ENCODE peak calls at places on chromosome 20, in eight cellular contexts. G is HFF-Myc, O is cardiac fibroblast, M is fibroblast of mammary gland, X is AG10803, A is foreskin fibroblast, Y is nephron progenitor cell, R is pancreas. C is an unnamed sample.
A peak's percentile ranks its signal among the peaks of the same experiment; 100 is the strongest.

GRCh38 chr20:42483694-42484303 is 705.9 kb downstream of the PTPRT start:
- DNase-seq in X (no peak), G (no peak), A (no peak), Y (peak; percentile 53), R (peak; percentile 57), O (no peak), M (no peak), C (peak; percentile 74)

GRCh38 chr20:63738687-63739128 is 868 bp upstream of the SLC2A4RG start:
- DNase-seq in A (peak; percentile 51), Y (peak; percentile 75), X (peak; percentile 12), M (peak; percentile 25), G (no peak), O (peak; percentile 25), R (peak; percentile 90), C (peak; percentile 80)

GRCh38 chr20:61608275-61609085 is 356.4 kb downstream of the CDH4 start:
- DNase-seq in A (peak; percentile 18), M (peak; percentile 22), Y (peak; percentile 85), O (peak; percentile 3), R (no peak), G (no peak), X (no peak), C (no peak)

GRCh38 chr20:58623579-58624473 is 27.3 kb upstream of the STX16 start:
- DNase-seq in R (no peak), M (peak; percentile 94), O (peak; percentile 96), Y (no peak), X (peak; percentile 87), G (peak; percentile 85), A (peak; percentile 97), C (no peak)

GRCh38 chr20:41142914-41143313 is 5.6 kb downstream of the PLCG1 start:
- DNase-seq in O (no peak), X (no peak), A (no peak), R (no peak), G (no peak), M (no peak), Y (no peak), C (no peak)

GRCh38 chr20:49187330-49188100 is 619 bp downstream of the STAU1 start:
- DNase-seq in Y (no peak), R (peak; percentile 65), M (no peak), X (no peak), G (no peak), O (no peak), A (peak; percentile 45), C (no peak)

GRCh38 chr20:11522359-11522758 is 395.3 kb upstream of the BTBD3 start:
- DNase-seq in O (no peak), A (no peak), G (no peak), R (no peak), Y (no peak), M (no peak), X (peak; percentile 40), C (no peak)

GRCh38 chr20:59748555-59749292 is 144.4 kb downstream of the PHACTR3 start:
- DNase-seq in Y (no peak), O (peak; percentile 3), A (peak; percentile 38), X (peak; percentile 99), R (no peak), M (peak; percentile 60), G (no peak), C (no peak)

GRCh38 chr20:9228774-9229450 is 160.0 kb downstream of the PLCB4 start:
- DNase-seq in A (peak; percentile 40), R (no peak), X (peak; percentile 61), M (no peak), Y (no peak), O (no peak), G (no peak), C (no peak)

GRCh38 chr20:55116598-55116997 is 641.2 kb downstream of the DOK5 start:
- DNase-seq in M (no peak), A (no peak), R (no peak), X (no peak), Y (no peak), G (no peak), O (no peak), C (no peak)

GRCh38 chr20:44017905-44018683 is 103.4 kb downstream of the TOX2 start:
- DNase-seq in O (peak; percentile 89), G (peak; percentile 78), X (peak; percentile 79), Y (no peak), M (peak; percentile 87), A (peak; percentile 95), R (peak; percentile 56), C (no peak)

GRCh38 chr20:10469599-10469998 is 34.5 kb downstream of the SLX4IP start:
- DNase-seq in X (peak; percentile 88), O (peak; percentile 95), M (peak; percentile 92), Y (peak; percentile 14), G (peak; percentile 67), A (peak; percentile 87), R (no peak), C (no peak)

GRCh38 chr20:23631981-23632710 is 5.6 kb downstream of the CST3 start:
- DNase-seq in G (no peak), X (no peak), R (no peak), M (no peak), A (no peak), O (no peak), Y (no peak), C (no peak)

GRCh38 chr20:43936805-43937204 is 22.2 kb downstream of the TOX2 start:
- DNase-seq in Y (no peak), A (no peak), X (no peak), M (no peak), R (no peak), G (no peak), O (no peak), C (no peak)

GRCh38 chr20:13510837-13511488 is 127.8 kb downstream of the TASP1 start:
- DNase-seq in X (peak; percentile 85), G (no peak), O (no peak), R (no peak), M (peak; percentile 78), A (no peak), Y (no peak), C (no peak)

GRCh38 chr20:51966296-51966971 is 164.1 kb upstream of the SALL4 start:
- DNase-seq in R (peak; percentile 30), Y (peak; percentile 44), O (peak; percentile 85), A (peak; percentile 78), M (peak; percentile 78), X (peak; percentile 68), G (peak; percentile 61), C (no peak)

GRCh38 chr20:36215778-36216177 is 20.5 kb upstream of the AAR2 start:
- DNase-seq in O (no peak), R (no peak), M (no peak), A (no peak), Y (no peak), G (no peak), X (no peak), C (no peak)

GRCh38 chr20:36217226-36217625 is 19.1 kb upstream of the AAR2 start:
- DNase-seq in O (no peak), G (no peak), R (no peak), M (no peak), Y (no peak), A (no peak), X (no peak), C (no peak)

GRCh38 chr20:36213362-36213761 is 22.9 kb upstream of the AAR2 start:
- DNase-seq in G (no peak), R (no peak), A (no peak), X (no peak), M (no peak), O (no peak), Y (no peak), C (no peak)

GRCh38 chr20:36216314-36217025 is 19.8 kb upstream of the AAR2 start:
- DNase-seq in M (no peak), O (no peak), X (no peak), G (no peak), Y (no peak), R (no peak), A (no peak), C (no peak)

GRCh38 chr20:36214684-36215256 is 21.5 kb upstream of the AAR2 start:
- DNase-seq in Y (no peak), M (peak; percentile 40), G (no peak), R (no peak), O (peak; percentile 50), A (peak; percentile 63), X (peak; percentile 23), C (no peak)
- TF ChIP-seq CTCF in Y (peak; percentile 50), M (peak; percentile 72), G (peak; percentile 64), R (peak; percentile 16), O (peak; percentile 64), A (peak; percentile 62), X (peak; percentile 58), C (peak; percentile 55)

GRCh38 chr20:32189123-32189410 is 18.5 kb downstream of the PLAGL2 start:
- DNase-seq in X (no peak), Y (no peak), G (no peak), M (no peak), O (no peak), R (no peak), A (no peak), C (no peak)

GRCh38 chr20:32190608-32191415 is 16.7 kb downstream of the PLAGL2 start:
- DNase-seq in R (no peak), M (peak; percentile 19), A (no peak), O (no peak), G (no peak), Y (no peak), X (no peak), C (peak; percentile 26)

GRCh38 chr20:32191422-32191821 is 16.1 kb downstream of the PLAGL2 start:
- DNase-seq in A (no peak), R (no peak), M (no peak), Y (no peak), O (no peak), X (no peak), G (no peak), C (peak; percentile 22)

GRCh38 chr20:32188376-32189122 is 19.0 kb downstream of the PLAGL2 start:
- DNase-seq in X (no peak), O (no peak), Y (no peak), M (no peak), G (no peak), A (no peak), R (no peak), C (no peak)

GRCh38 chr20:32189691-32190607 is 17.6 kb downstream of the PLAGL2 start:
- DNase-seq in M (peak; percentile 30), Y (peak; percentile 86), R (peak; percentile 50), A (peak; percentile 67), G (no peak), O (peak; percentile 31), X (peak; percentile 47), C (peak; percentile 89)
- TF ChIP-seq CTCF in M (no peak), Y (no peak), R (no peak), A (no peak), G (no peak), O (no peak), X (no peak), C (no peak)

GRCh38 chr20:7379206-7379605 is 561.1 kb downstream of the HAO1 start:
- DNase-seq in A (no peak), O (no peak), X (no peak), Y (no peak), G (no peak), M (no peak), R (no peak), C (no peak)
- TF ChIP-seq CTCF in A (no peak), O (no peak), X (no peak), Y (no peak), G (no peak), M (no peak), R (no peak), C (no peak)

DNA sequence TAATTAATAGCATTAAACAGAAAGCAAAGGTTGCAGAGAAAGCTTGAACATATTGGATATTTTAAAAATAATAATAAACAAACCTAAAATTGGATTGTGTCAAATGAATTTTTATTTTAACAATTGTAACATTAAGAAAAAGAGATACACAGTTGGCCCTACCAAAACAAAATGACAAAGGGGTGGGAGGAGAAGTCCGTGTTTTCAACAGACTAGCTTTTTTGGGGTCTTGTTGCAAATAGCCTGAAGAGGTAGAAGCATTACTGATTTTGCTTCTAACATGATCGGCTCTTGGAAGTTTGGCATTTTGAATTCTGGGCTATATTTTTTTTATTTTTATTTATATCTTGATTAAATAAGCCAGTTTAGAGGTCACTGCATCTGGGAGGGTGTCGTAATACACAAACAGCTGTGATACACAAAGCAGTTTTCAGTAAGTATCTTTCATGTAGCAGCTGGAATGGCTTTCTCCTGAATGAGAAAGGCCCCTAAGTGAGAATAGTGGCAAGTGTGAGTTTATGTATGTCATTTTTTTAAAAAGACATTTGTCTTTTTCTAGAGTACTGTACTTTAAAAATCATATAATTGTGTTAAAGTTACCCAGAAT is 85.5 kb upstream of the ZNF217 start:
- DNase-seq in O (peak; percentile 44), X (peak; percentile 42), R (no peak), G (no peak), M (peak; percentile 35), A (peak; percentile 63), Y (no peak), C (no peak)
- TF ChIP-seq CTCF in O (no peak), X (no peak), R (no peak), G (no peak), M (no peak), A (no peak), Y (no peak), C (no peak)

C was measured in glutamatergic neuron.